ENCODE peak calls at places on chromosomes 12 and 14, in eight cellular contexts. D, Z, L, J, O, P, U and B are unnamed samples.

GRCh38 chr12:22276313-22276712 is 58.2 kb downstream of the ST8SIA1 start:
- DNase-seq in P (no peak), U (no peak), J (no peak), L (no peak), Z (no peak), D (no peak), O (no peak), B (no peak)

GRCh38 chr14:50093496-50093895 is 22.9 kb downstream of the VCPKMT start:
- DNase-seq in D (no peak), P (no peak), U (no peak), L (no peak), J (no peak), Z (no peak), O (no peak), B (no peak)

GRCh38 chr12:88693837-88694445 is 113.7 kb upstream of the KITLG start:
- DNase-seq in U (no peak), P (no peak), J (no peak), D (no peak), L (no peak), Z (no peak), O (no peak), B (no peak)

GRCh38 chr12:69396041-69396440 is 36.5 kb downstream of the YEATS4 start:
- DNase-seq in D (no peak), O (no peak), P (no peak), Z (no peak), U (no peak), L (no peak), J (no peak), B (no peak)

GRCh38 chr14:51552768-51553426 is 98.8 kb upstream of the FRMD6 start:
- DNase-seq in D (no peak), Z (no peak), O (no peak), J (no peak), L (no peak), U (no peak), P (peak; percentile 40), B (no peak)

GRCh38 chr14:33210304-33210703 is 271.6 kb downstream of the NPAS3 start:
- DNase-seq in J (no peak), O (no peak), U (no peak), Z (no peak), D (no peak), L (no peak), P (no peak), B (no peak)

GRCh38 chr14:72736348-72736747 is 157.6 kb downstream of the DPF3 start:
- DNase-seq in Z (no peak), J (no peak), U (no peak), P (no peak), L (no peak), O (no peak), D (no peak), B (no peak)

GRCh38 chr14:100526632-100527031 is 60.6 kb downstream of the BEGAIN start:
- DNase-seq in J (no peak), D (no peak), U (no peak), Z (no peak), O (no peak), P (no peak), L (no peak), B (no peak)

GRCh38 chr12:46472893-46473633 is 100.5 kb upstream of the SLC38A2 start:
- DNase-seq in U (no peak), L (no peak), D (no peak), O (no peak), P (no peak), J (no peak), Z (no peak), B (no peak)

GRCh38 chr12:76080017-76080728 is 4.3 kb downstream of the NAP1L1 start:
- DNase-seq in J (no peak), L (no peak), U (no peak), Z (no peak), P (no peak), D (no peak), O (no peak), B (no peak)

GRCh38 chr14:96203635-96204034 is 1.0 kb upstream of the BDKRB2 start:
- DNase-seq in J (no peak), O (no peak), Z (no peak), L (no peak), U (no peak), D (no peak), P (no peak), B (no peak)

GRCh38 chr14:54597795-54598443 is 31.0 kb downstream of the SAMD4A start:
- DNase-seq in D (no peak), J (no peak), Z (no peak), L (no peak), U (no peak), P (no peak), O (no peak), B (no peak)

GRCh38 chr14:92325835-92326234 is 2.9 kb downstream of the SLC24A4 start:
- DNase-seq in O (no peak), D (no peak), P (no peak), J (no peak), U (no peak), Z (no peak), L (no peak), B (no peak)

GRCh38 chr14:34931206-34931605 is 51.6 kb upstream of the SRP54 start:
- DNase-seq in U (no peak), O (peak; percentile 2), J (no peak), D (no peak), Z (no peak), L (no peak), P (no peak), B (no peak)

GRCh38 chr12:84136862-84137367 is 775.7 kb downstream of the SLC6A15 start:
- DNase-seq in O (no peak), L (no peak), P (no peak), Z (no peak), U (no peak), J (no peak), D (no peak), B (no peak)

GRCh38 chr12:19045421-19045820 is 84.1 kb upstream of the PLEKHA5 start:
- DNase-seq in Z (no peak), L (no peak), O (no peak), D (no peak), P (no peak), U (no peak), J (no peak), B (no peak)

GRCh38 chr14:94918896-94919295 is 149.0 kb upstream of the GSC start:
- DNase-seq in Z (no peak), P (no peak), O (no peak), U (no peak), L (no peak), D (no peak), J (no peak), B (no peak)

GRCh38 chr14:47919994-47920393 is 244.6 kb upstream of the MDGA2 start:
- DNase-seq in U (no peak), Z (no peak), O (no peak), L (no peak), D (no peak), P (no peak), J (no peak), B (no peak)

GRCh38 chr12:6294533-6295186 is 15.8 kb upstream of the PLEKHG6 start:
- DNase-seq in Z (no peak), P (no peak), O (no peak), L (no peak), J (no peak), U (no peak), D (no peak), B (no peak)

GRCh38 chr12:102960766-102961487 is 3.5 kb downstream of the ASCL1 start:
- DNase-seq in Z (no peak), P (peak; percentile 73), J (no peak), D (no peak), O (no peak), U (no peak), L (peak; percentile 66), B (no peak)

GRCh38 chr14:102840801-102841528 is 63.7 kb downstream of the TRAF3 start:
- DNase-seq in P (no peak), O (no peak), U (no peak), D (no peak), Z (no peak), L (no peak), J (no peak), B (no peak)

GRCh38 chr14:101127239-101127638 is 223.7 kb upstream of the RTL1 start:
- DNase-seq in D (no peak), J (no peak), U (no peak), P (no peak), Z (no peak), L (no peak), O (no peak), B (no peak)

GRCh38 chr12:54596526-54596946 is 8.1 kb upstream of the PPP1R1A start:
- DNase-seq in O (peak; percentile 19), Z (peak; percentile 82), L (peak; percentile 47), D (peak; percentile 18), U (no peak), P (peak; percentile 6), J (no peak), B (peak; percentile 87)

GRCh38 chr12:93777249-93777648 is 100.1 kb downstream of the CRADD start:
- DNase-seq in Z (no peak), L (peak; percentile 40), P (no peak), D (no peak), O (no peak), J (no peak), U (no peak), B (no peak)

GRCh38 chr12:84694111-84694510 is 218.5 kb downstream of the SLC6A15 start:
- DNase-seq in L (no peak), Z (no peak), O (no peak), P (peak; percentile 50), J (no peak), D (no peak), U (no peak), B (no peak)

GRCh38 chr12:47954058-47954457 is 9.3 kb upstream of the TMEM106C start:
- DNase-seq in L (no peak), D (no peak), P (no peak), Z (no peak), J (no peak), O (no peak), U (no peak), B (no peak)

GRCh38 chr14:74257078-74257987 is 18.1 kb downstream of the VSX2 start:
- DNase-seq in Z (peak; percentile 87), J (no peak), P (no peak), D (peak; percentile 54), O (peak; percentile 49), L (peak; percentile 28), U (no peak), B (no peak)

GRCh38 chr14:61642246-61642982 is 52.9 kb upstream of the HIF1A start:
- DNase-seq in P (no peak), Z (no peak), O (no peak), D (no peak), L (no peak), J (no peak), U (no peak), B (no peak)

GRCh38 chr14:89206426-89206825 is 210.6 kb downstream of the FOXN3 start:
- DNase-seq in O (no peak), J (no peak), D (no peak), U (no peak), P (no peak), Z (no peak), L (no peak), B (no peak)

GRCh38 chr14:99684356-99684952 is 356 bp downstream of the CYP46A1 start:
- DNase-seq in Z (no peak), P (no peak), O (no peak), J (no peak), D (no peak), U (no peak), L (no peak), B (no peak)

GRCh38 chr14:105099778-105100177 is 34.5 kb upstream of the GPR132 start:
- DNase-seq in U (no peak), P (no peak), L (no peak), J (no peak), D (no peak), O (no peak), Z (no peak), B (no peak)

GRCh38 chr14:20802341-20803084 is at the start of gene RNASE1:
- DNase-seq in J (no peak), P (no peak), U (no peak), Z (no peak), O (no peak), L (peak; percentile 95), D (no peak), B (no peak)